ENCODE peak calls at places on chromosomes 2 and 18, in ten cellular contexts. One of them, this sample, is unnamed.

GRCh38 chr2:161122772-161123530 is 37.3 kb upstream of the TANK start:
- DNase-seq in type B pancreatic cell: no peak
- DNase-seq in bronchial epithelial cell: peak; percentile 93
- DNase-seq in GM12865: peak; percentile 67
- DNase-seq in Calu3: peak; percentile 50
- DNase-seq in AG10803: peak; percentile 94
- DNase-seq in CD8-positive, alpha-beta T cell: no peak
- DNase-seq in AG09309: peak; percentile 84
- DNase-seq in heart right ventricle: no peak
- DNase-seq in mucosa of descending colon: no peak
- DNase-seq in this sample: no peak

GRCh38 chr2:203869610-203870042 is 2.1 kb downstream of the CTLA4 start:
- DNase-seq in Calu3: no peak
- DNase-seq in mucosa of descending colon: no peak
- DNase-seq in bronchial epithelial cell: no peak
- DNase-seq in AG09309: no peak
- DNase-seq in type B pancreatic cell: no peak
- DNase-seq in GM12865: no peak
- DNase-seq in AG10803: no peak
- DNase-seq in CD8-positive, alpha-beta T cell: peak; percentile 23
- DNase-seq in heart right ventricle: no peak
- DNase-seq in this sample: no peak

GRCh38 chr18:69483574-69483973 is 82.9 kb downstream of the DOK6 start:
- DNase-seq in AG09309: no peak
- DNase-seq in AG10803: no peak
- DNase-seq in heart right ventricle: no peak
- DNase-seq in Calu3: no peak
- DNase-seq in GM12865: no peak
- DNase-seq in CD8-positive, alpha-beta T cell: no peak
- DNase-seq in mucosa of descending colon: no peak
- DNase-seq in type B pancreatic cell: no peak
- DNase-seq in bronchial epithelial cell: no peak
- DNase-seq in this sample: no peak

GRCh38 chr2:134839649-134840048 is 1.2 kb downstream of the ACMSD start:
- DNase-seq in AG09309: no peak
- DNase-seq in GM12865: no peak
- DNase-seq in type B pancreatic cell: no peak
- DNase-seq in mucosa of descending colon: no peak
- DNase-seq in CD8-positive, alpha-beta T cell: no peak
- DNase-seq in heart right ventricle: no peak
- DNase-seq in Calu3: no peak
- DNase-seq in bronchial epithelial cell: no peak
- DNase-seq in AG10803: no peak
- DNase-seq in this sample: no peak

GRCh38 chr2:100065029-100065428 is 77.4 kb downstream of the AFF3 start:
- DNase-seq in GM12865: no peak
- DNase-seq in CD8-positive, alpha-beta T cell: no peak
- DNase-seq in type B pancreatic cell: no peak
- DNase-seq in Calu3: no peak
- DNase-seq in AG10803: no peak
- DNase-seq in heart right ventricle: no peak
- DNase-seq in bronchial epithelial cell: no peak
- DNase-seq in AG09309: no peak
- DNase-seq in mucosa of descending colon: no peak
- DNase-seq in this sample: no peak

GRCh38 chr2:120833127-120833675 is 97.5 kb downstream of the GLI2 start:
- DNase-seq in type B pancreatic cell: no peak
- DNase-seq in AG10803: no peak
- DNase-seq in GM12865: no peak
- DNase-seq in mucosa of descending colon: peak; percentile 18
- DNase-seq in bronchial epithelial cell: no peak
- DNase-seq in Calu3: peak; percentile 13
- DNase-seq in CD8-positive, alpha-beta T cell: no peak
- DNase-seq in AG09309: no peak
- DNase-seq in heart right ventricle: no peak
- DNase-seq in this sample: peak; percentile 48

GRCh38 chr2:137172162-137172561 is 406.8 kb downstream of the THSD7B start:
- DNase-seq in GM12865: no peak
- DNase-seq in AG10803: peak; percentile 35
- DNase-seq in mucosa of descending colon: no peak
- DNase-seq in CD8-positive, alpha-beta T cell: no peak
- DNase-seq in bronchial epithelial cell: no peak
- DNase-seq in Calu3: peak; percentile 4
- DNase-seq in AG09309: no peak
- DNase-seq in heart right ventricle: no peak
- DNase-seq in type B pancreatic cell: no peak
- DNase-seq in this sample: no peak

GRCh38 chr18:57744211-57744694 is 58.9 kb downstream of the ATP8B1 start:
- DNase-seq in GM12865: no peak
- DNase-seq in AG09309: no peak
- DNase-seq in CD8-positive, alpha-beta T cell: no peak
- DNase-seq in type B pancreatic cell: no peak
- DNase-seq in mucosa of descending colon: no peak
- DNase-seq in AG10803: peak; percentile 50
- DNase-seq in bronchial epithelial cell: no peak
- DNase-seq in Calu3: no peak
- DNase-seq in heart right ventricle: no peak
- DNase-seq in this sample: no peak

GRCh38 chr2:160339291-160339690 is 139.2 kb upstream of the ITGB6 start:
- DNase-seq in AG09309: no peak
- DNase-seq in AG10803: peak; percentile 59
- DNase-seq in CD8-positive, alpha-beta T cell: no peak
- DNase-seq in Calu3: no peak
- DNase-seq in GM12865: no peak
- DNase-seq in mucosa of descending colon: no peak
- DNase-seq in type B pancreatic cell: no peak
- DNase-seq in bronchial epithelial cell: no peak
- DNase-seq in heart right ventricle: no peak
- DNase-seq in this sample: no peak

GRCh38 chr2:197128126-197128525 is 182.5 kb downstream of the ANKRD44 start:
- DNase-seq in type B pancreatic cell: no peak
- DNase-seq in mucosa of descending colon: no peak
- DNase-seq in Calu3: no peak
- DNase-seq in bronchial epithelial cell: no peak
- DNase-seq in GM12865: no peak
- DNase-seq in AG09309: no peak
- DNase-seq in AG10803: no peak
- DNase-seq in CD8-positive, alpha-beta T cell: no peak
- DNase-seq in heart right ventricle: no peak
- DNase-seq in this sample: no peak

GRCh38 chr18:68549257-68549871 is 165.5 kb downstream of the TMX3 start:
- DNase-seq in Calu3: no peak
- DNase-seq in heart right ventricle: no peak
- DNase-seq in mucosa of descending colon: no peak
- DNase-seq in AG10803: peak; percentile 65
- DNase-seq in CD8-positive, alpha-beta T cell: no peak
- DNase-seq in bronchial epithelial cell: no peak
- DNase-seq in GM12865: no peak
- DNase-seq in AG09309: peak; percentile 20
- DNase-seq in type B pancreatic cell: no peak
- DNase-seq in this sample: no peak

GRCh38 chr2:175111200-175111657 is 56.8 kb downstream of the ATF2 start:
- DNase-seq in CD8-positive, alpha-beta T cell: no peak
- DNase-seq in bronchial epithelial cell: peak; percentile 66
- DNase-seq in type B pancreatic cell: no peak
- DNase-seq in Calu3: no peak
- DNase-seq in AG10803: peak; percentile 47
- DNase-seq in AG09309: peak; percentile 16
- DNase-seq in heart right ventricle: no peak
- DNase-seq in GM12865: peak; percentile 70
- DNase-seq in mucosa of descending colon: no peak
- DNase-seq in this sample: no peak

GRCh38 chr2:190627881-190628412 is 20.9 kb upstream of the NAB1 start:
- DNase-seq in Calu3: no peak
- DNase-seq in mucosa of descending colon: peak; percentile 62
- DNase-seq in type B pancreatic cell: no peak
- DNase-seq in GM12865: peak; percentile 20
- DNase-seq in bronchial epithelial cell: no peak
- DNase-seq in AG09309: no peak
- DNase-seq in AG10803: peak; percentile 21
- DNase-seq in heart right ventricle: peak; percentile 62
- DNase-seq in CD8-positive, alpha-beta T cell: no peak
- DNase-seq in this sample: no peak

GRCh38 chr2:186726938-186727337 is 33.1 kb downstream of the FAM171B start:
- DNase-seq in mucosa of descending colon: no peak
- DNase-seq in Calu3: no peak
- DNase-seq in heart right ventricle: no peak
- DNase-seq in bronchial epithelial cell: no peak
- DNase-seq in type B pancreatic cell: no peak
- DNase-seq in GM12865: no peak
- DNase-seq in AG10803: peak; percentile 8
- DNase-seq in CD8-positive, alpha-beta T cell: no peak
- DNase-seq in AG09309: no peak
- DNase-seq in this sample: no peak

DNA sequence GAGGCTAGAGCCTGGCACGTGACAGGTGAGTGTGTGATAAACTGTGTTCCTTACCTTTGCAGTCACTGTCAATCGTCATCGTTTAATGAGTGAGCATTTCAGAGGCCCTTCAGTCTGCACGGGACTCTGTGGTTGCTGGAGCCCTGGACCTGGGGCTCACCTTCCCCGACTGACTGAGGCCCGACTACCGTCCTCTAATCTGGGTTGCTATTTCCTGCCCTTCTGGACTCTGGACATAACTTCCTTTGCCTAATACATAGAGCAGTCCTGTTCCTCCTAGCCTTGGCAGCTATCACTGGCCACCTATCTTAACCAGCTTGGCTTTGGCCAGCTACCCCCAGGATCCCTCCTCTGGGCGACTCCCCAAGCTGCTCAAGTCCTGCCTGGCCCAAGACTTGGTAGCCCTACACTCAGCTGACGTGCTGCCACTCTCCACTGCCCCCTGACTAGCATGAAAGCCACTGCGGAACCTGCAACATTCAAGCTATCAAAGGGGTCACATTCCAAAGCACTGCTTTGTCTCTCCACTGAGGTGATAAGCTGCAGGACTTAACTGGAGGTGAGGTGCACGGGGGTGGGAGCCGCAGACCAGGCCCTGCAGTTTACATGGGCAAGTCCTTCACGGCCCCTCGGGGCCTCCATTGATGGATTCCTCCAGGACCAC is 11.1 kb upstream of the RAB17 start:
- DNase-seq in AG09309: no peak
- DNase-seq in heart right ventricle: no peak
- DNase-seq in bronchial epithelial cell: no peak
- DNase-seq in mucosa of descending colon: no peak
- DNase-seq in type B pancreatic cell: no peak
- DNase-seq in AG10803: no peak
- DNase-seq in CD8-positive, alpha-beta T cell: no peak
- DNase-seq in Calu3: no peak
- DNase-seq in GM12865: no peak
- DNase-seq in this sample: no peak
- TF ChIP-seq CTCF in AG09309: no peak
- TF ChIP-seq CTCF in heart right ventricle: no peak
- TF ChIP-seq CTCF in bronchial epithelial cell: no peak
- TF ChIP-seq CTCF in mucosa of descending colon: no peak
- TF ChIP-seq CTCF in type B pancreatic cell: no peak
- TF ChIP-seq CTCF in AG10803: no peak
- TF ChIP-seq CTCF in CD8-positive, alpha-beta T cell: no peak
- TF ChIP-seq CTCF in Calu3: no peak
- TF ChIP-seq CTCF in GM12865: no peak
- TF ChIP-seq CTCF in this sample: peak; percentile 8

DNA sequence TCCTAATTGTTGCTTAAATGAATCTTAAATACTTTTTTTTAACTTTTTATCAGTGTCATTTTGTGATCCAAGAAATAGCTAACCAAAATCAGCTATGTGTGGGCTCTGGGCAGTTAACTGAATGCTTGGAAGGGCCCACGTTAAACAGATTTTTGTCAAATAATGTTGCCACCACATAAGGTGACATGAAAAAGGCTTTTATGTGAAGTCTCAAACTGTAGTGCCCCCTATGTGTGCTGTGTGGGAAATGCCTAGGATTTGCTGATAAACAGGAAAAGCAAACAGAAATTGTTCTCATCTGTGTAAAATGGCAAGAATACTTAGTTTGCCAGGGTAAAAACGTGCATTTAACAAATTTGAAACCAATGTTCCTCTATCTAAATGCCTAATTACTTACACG is 242.2 kb downstream of the ZNF516 start:
- DNase-seq in heart right ventricle: no peak
- DNase-seq in type B pancreatic cell: no peak
- DNase-seq in Calu3: no peak
- DNase-seq in mucosa of descending colon: no peak
- DNase-seq in bronchial epithelial cell: peak; percentile 28
- DNase-seq in AG10803: peak; percentile 10
- DNase-seq in CD8-positive, alpha-beta T cell: no peak
- DNase-seq in GM12865: peak; percentile 25
- DNase-seq in AG09309: no peak
- DNase-seq in this sample: no peak
- TF ChIP-seq CTCF in heart right ventricle: peak; percentile 14
- TF ChIP-seq CTCF in type B pancreatic cell: peak; percentile 75
- TF ChIP-seq CTCF in Calu3: no peak
- TF ChIP-seq CTCF in mucosa of descending colon: no peak
- TF ChIP-seq CTCF in bronchial epithelial cell: peak; percentile 47
- TF ChIP-seq CTCF in AG10803: peak; percentile 62
- TF ChIP-seq CTCF in CD8-positive, alpha-beta T cell: no peak
- TF ChIP-seq CTCF in GM12865: peak; percentile 38
- TF ChIP-seq CTCF in AG09309: peak; percentile 35
- TF ChIP-seq CTCF in this sample: peak; percentile 65

DNA sequence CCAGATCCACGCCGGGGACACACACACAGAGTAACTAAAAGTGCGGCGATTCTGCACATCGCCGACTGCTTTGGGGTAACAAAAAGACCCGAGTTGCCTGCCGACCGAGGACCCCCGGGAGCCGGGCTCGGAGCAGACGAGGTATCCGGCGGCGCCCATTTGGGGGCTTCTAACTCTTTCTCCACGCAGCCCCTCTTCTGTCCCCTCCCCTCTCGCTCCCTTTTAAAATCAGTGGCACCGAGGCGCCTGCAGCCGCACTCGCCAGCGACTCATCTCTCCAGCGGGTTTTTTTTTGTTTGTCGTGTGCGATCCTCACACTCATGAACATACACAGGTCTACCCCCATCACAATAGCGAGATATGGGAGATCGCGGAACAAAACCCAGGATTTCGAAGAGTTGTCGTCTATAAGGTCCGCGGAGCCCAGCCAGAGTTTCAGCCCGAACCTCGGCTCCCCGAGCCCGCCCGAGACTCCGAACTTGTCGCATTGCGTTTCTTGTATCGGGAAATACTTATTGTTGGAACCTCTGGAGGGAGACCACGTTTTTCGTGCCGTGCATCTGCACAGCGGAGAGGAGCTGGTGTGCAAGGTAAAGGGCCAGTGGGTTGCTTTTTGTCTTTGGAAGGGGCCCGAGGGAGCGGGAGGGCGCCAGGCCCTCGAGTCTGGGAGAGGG is 1.4 kb downstream of the TRIB2 start:
- DNase-seq in mucosa of descending colon: no peak
- DNase-seq in CD8-positive, alpha-beta T cell: no peak
- DNase-seq in Calu3: no peak
- DNase-seq in bronchial epithelial cell: peak; percentile 29
- DNase-seq in AG10803: peak; percentile 24
- DNase-seq in type B pancreatic cell: no peak
- DNase-seq in AG09309: no peak
- DNase-seq in heart right ventricle: no peak
- DNase-seq in GM12865: no peak
- DNase-seq in this sample: no peak
- TF ChIP-seq CTCF in mucosa of descending colon: no peak
- TF ChIP-seq CTCF in CD8-positive, alpha-beta T cell: no peak
- TF ChIP-seq CTCF in Calu3: no peak
- TF ChIP-seq CTCF in bronchial epithelial cell: no peak
- TF ChIP-seq CTCF in AG10803: no peak
- TF ChIP-seq CTCF in type B pancreatic cell: no peak
- TF ChIP-seq CTCF in AG09309: no peak
- TF ChIP-seq CTCF in heart right ventricle: no peak
- TF ChIP-seq CTCF in GM12865: no peak
- TF ChIP-seq CTCF in this sample: no peak

GRCh38 chr2:217398101-217398500 is 538.2 kb upstream of the TNP1 start:
- DNase-seq in CD8-positive, alpha-beta T cell: no peak
- DNase-seq in heart right ventricle: no peak
- DNase-seq in bronchial epithelial cell: no peak
- DNase-seq in GM12865: no peak
- DNase-seq in type B pancreatic cell: no peak
- DNase-seq in Calu3: no peak
- DNase-seq in AG10803: no peak
- DNase-seq in AG09309: no peak
- DNase-seq in mucosa of descending colon: no peak
- DNase-seq in this sample: no peak
- TF ChIP-seq CTCF in CD8-positive, alpha-beta T cell: no peak
- TF ChIP-seq CTCF in heart right ventricle: no peak
- TF ChIP-seq CTCF in bronchial epithelial cell: no peak
- TF ChIP-seq CTCF in GM12865: no peak
- TF ChIP-seq CTCF in type B pancreatic cell: no peak
- TF ChIP-seq CTCF in Calu3: no peak
- TF ChIP-seq CTCF in AG10803: no peak
- TF ChIP-seq CTCF in AG09309: no peak
- TF ChIP-seq CTCF in mucosa of descending colon: no peak
- TF ChIP-seq CTCF in this sample: no peak